ENCODE peak calls at places on chromosomes 11 and 22, in eight cellular contexts. B, D, J, N, U, Y, X and T are unnamed samples.

GRCh38 chr22:22357024-22357868 is 112.7 kb downstream of the VPREB1 start:
- DNase-seq in B (peak; percentile 69), D (peak; percentile 63), J (peak; percentile 47), N (peak; percentile 83), U (peak; percentile 56), Y (peak; percentile 97), X (peak; percentile 64), T (peak; percentile 72)

GRCh38 chr11:3879967-3880542 is 24.6 kb downstream of the STIM1 start:
- DNase-seq in B (no peak), D (no peak), J (no peak), N (no peak), U (no peak), Y (no peak), X (no peak), T (peak; percentile 42)

GRCh38 chr22:21943571-21944448 is 8.8 kb downstream of the PPM1F start:
- DNase-seq in B (no peak), D (no peak), J (no peak), N (no peak), U (no peak), Y (no peak), X (no peak), T (no peak)

GRCh38 chr11:66363187-66363601 is 8.4 kb downstream of the SLC29A2 start:
- DNase-seq in B (no peak), D (no peak), J (no peak), N (peak; percentile 83), U (no peak), Y (no peak), X (no peak), T (no peak)

GRCh38 chr11:132084433-132084832 is 714.0 kb downstream of the NTM start:
- DNase-seq in B (no peak), D (no peak), J (no peak), N (no peak), U (no peak), Y (no peak), X (no peak), T (no peak)

GRCh38 chr22:49238181-49239141 is 589.2 kb downstream of the BRD1 start:
- DNase-seq in B (no peak), D (no peak), J (no peak), N (peak; percentile 27), U (no peak), Y (no peak), X (no peak), T (no peak)

GRCh38 chr11:11263238-11264030 is 89.6 kb downstream of the CSNK2A3 start:
- DNase-seq in B (no peak), D (no peak), J (no peak), N (no peak), U (no peak), Y (no peak), X (no peak), T (no peak)

GRCh38 chr11:61534025-61534900 is 25.7 kb downstream of the LRRC10B start:
- DNase-seq in B (no peak), D (no peak), J (no peak), N (no peak), U (no peak), Y (no peak), X (no peak), T (no peak)

GRCh38 chr11:103682318-103683184 is 353.9 kb upstream of the DDI1 start:
- DNase-seq in B (peak; percentile 41), D (peak; percentile 81), J (peak; percentile 11), N (peak; percentile 63), U (peak; percentile 18), Y (peak; percentile 75), X (peak; percentile 76), T (peak; percentile 76)

GRCh38 chr11:31246451-31247165 is 122.9 kb downstream of the DCDC1 start:
- DNase-seq in B (no peak), D (no peak), J (no peak), N (no peak), U (no peak), Y (no peak), X (no peak), T (no peak)

GRCh38 chr11:114479331-114479730 is 40.1 kb downstream of the REXO2 start:
- DNase-seq in B (no peak), D (no peak), J (no peak), N (no peak), U (no peak), Y (no peak), X (no peak), T (no peak)

GRCh38 chr11:27646051-27646818 is 54.0 kb downstream of the BDNF start:
- DNase-seq in B (no peak), D (no peak), J (no peak), N (no peak), U (no peak), Y (no peak), X (no peak), T (no peak)

GRCh38 chr11:73143126-73143838 is 1.2 kb upstream of the FCHSD2 start:
- DNase-seq in B (no peak), D (no peak), J (no peak), N (no peak), U (no peak), Y (peak; percentile 55), X (peak; percentile 61), T (no peak)

GRCh38 chr22:37633693-37634504 is 5.6 kb upstream of the SH3BP1 start:
- DNase-seq in B (no peak), D (peak; percentile 62), J (peak; percentile 26), N (peak; percentile 72), U (no peak), Y (peak; percentile 65), X (peak; percentile 90), T (peak; percentile 78)

GRCh38 chr11:99069831-99070444 is 49.2 kb downstream of the CNTN5 start:
- DNase-seq in B (peak; percentile 14), D (no peak), J (no peak), N (no peak), U (no peak), Y (no peak), X (no peak), T (peak; percentile 10)

GRCh38 chr22:30116362-30117117 is 36.3 kb downstream of the HORMAD2 start:
- DNase-seq in B (no peak), D (no peak), J (no peak), N (no peak), U (no peak), Y (no peak), X (peak; percentile 45), T (no peak)

GRCh38 chr11:441043-441417 is 781 bp downstream of the ANO9 start:
- DNase-seq in B (no peak), D (no peak), J (no peak), N (no peak), U (no peak), Y (no peak), X (no peak), T (no peak)

GRCh38 chr11:39236916-39237315 is 2222.5 kb downstream of the LRRC4C start:
- DNase-seq in B (no peak), D (no peak), J (no peak), N (no peak), U (no peak), Y (no peak), X (no peak), T (no peak)

GRCh38 chr11:128359515-128359914 is 227.8 kb downstream of the ETS1 start:
- DNase-seq in B (no peak), D (no peak), J (no peak), N (no peak), U (no peak), Y (no peak), X (peak; percentile 40), T (no peak)

GRCh38 chr11:134797411-134798089 is 385.5 kb upstream of the B3GAT1 start:
- DNase-seq in B (no peak), D (no peak), J (no peak), N (no peak), U (no peak), Y (no peak), X (no peak), T (no peak)

GRCh38 chr22:26884921-26885320 is 227.5 kb downstream of the MIAT start:
- DNase-seq in B (no peak), D (no peak), J (no peak), N (no peak), U (no peak), Y (no peak), X (no peak), T (no peak)

GRCh38 chr11:45087301-45087700 is 59.1 kb upstream of the PRDM11 start:
- DNase-seq in B (no peak), D (no peak), J (no peak), N (no peak), U (no peak), Y (peak; percentile 29), X (no peak), T (no peak)

GRCh38 chr22:20244744-20245576 is 23.2 kb downstream of the RTN4R start:
- DNase-seq in B (no peak), D (no peak), J (peak; percentile 36), N (no peak), U (peak; percentile 18), Y (peak; percentile 30), X (no peak), T (no peak)

GRCh38 chr11:20089796-20090653 is 70.2 kb downstream of the DBX1 start:
- DNase-seq in B (no peak), D (no peak), J (no peak), N (no peak), U (no peak), Y (no peak), X (peak; percentile 32), T (no peak)

GRCh38 chr11:108933630-108934029 is 268.8 kb downstream of the DDX10 start:
- DNase-seq in B (no peak), D (no peak), J (no peak), N (no peak), U (no peak), Y (no peak), X (peak; percentile 69), T (no peak)

GRCh38 chr22:48840112-48840949 is 987.3 kb downstream of the BRD1 start:
- DNase-seq in B (no peak), D (no peak), J (no peak), N (no peak), U (no peak), Y (no peak), X (no peak), T (no peak)

GRCh38 chr11:134502153-134502550 is 90.1 kb upstream of the B3GAT1 start:
- DNase-seq in B (no peak), D (no peak), J (no peak), N (no peak), U (no peak), Y (no peak), X (no peak), T (no peak)

GRCh38 chr11:115379528-115379927 is 124.7 kb downstream of the CADM1 start:
- DNase-seq in B (no peak), D (no peak), J (no peak), N (no peak), U (no peak), Y (no peak), X (no peak), T (no peak)

GRCh38 chr11:16001899-16002426 is 354.4 kb downstream of the SOX6 start:
- DNase-seq in B (peak; percentile 26), D (no peak), J (no peak), N (peak; percentile 37), U (no peak), Y (no peak), X (peak; percentile 94), T (peak; percentile 15)

GRCh38 chr11:60848714-60849151 is 6.8 kb downstream of the CCDC86 start:
- DNase-seq in B (no peak), D (no peak), J (no peak), N (no peak), U (no peak), Y (no peak), X (no peak), T (no peak)